ENCODE peak calls at places on chromosomes 4 and X, in six cellular contexts. U, R, G, Y, K and C are unnamed samples.

GRCh38 chrX:154002215-154002719 is 17.4 kb downstream of the IRAK1 start:
- DNase-seq in U (no peak), K (peak), G (no peak), Y (no peak), R (no peak), C (peak)

GRCh38 chr4:143335979-143336827 is 473 bp upstream of the GAB1 start:
- DNase-seq in Y (peak), R (peak), G (peak), K (peak), U (peak), C (peak)

GRCh38 chr4:13980317-13980716 is 352.8 kb upstream of the BOD1L1 start:
- DNase-seq in Y (no peak), K (peak), R (no peak), U (no peak), G (peak), C (no peak)

GRCh38 chr4:186249785-186250739 is 15.9 kb upstream of the F11 start:
- DNase-seq in U (no peak), R (no peak), K (peak), Y (no peak), G (no peak), C (no peak)

GRCh38 chrX:129359269-129359668 is 164.0 kb downstream of the SMARCA1 start:
- DNase-seq in G (no peak), Y (no peak), K (peak), R (no peak), U (peak), C (peak)

GRCh38 chr4:8908206-8908893 is 36.7 kb upstream of the HMX1 start:
- DNase-seq in U (peak), Y (peak), R (peak), G (no peak), K (no peak), C (no peak)

GRCh38 chr4:157014621-157015591 is 43.3 kb upstream of the PDGFC start:
- DNase-seq in U (no peak), Y (no peak), R (no peak), K (peak), G (peak), C (no peak)

GRCh38 chr4:110518889-110519490 is 43.0 kb downstream of the ENPEP start:
- DNase-seq in U (peak), G (no peak), R (peak), Y (no peak), K (peak), C (no peak)

GRCh38 chr4:41991916-41992767 is 1.8 kb downstream of the SLC30A9 start:
- DNase-seq in R (no peak), U (no peak), G (no peak), Y (no peak), K (peak), C (no peak)

GRCh38 chrX:76172325-76172887 is 456 bp upstream of the PBDC1 start:
- DNase-seq in U (no peak), K (no peak), Y (no peak), R (no peak), G (no peak), C (no peak)

GRCh38 chr4:119271361-119272085 is 50.4 kb downstream of the FABP2 start:
- DNase-seq in R (no peak), G (no peak), Y (no peak), U (no peak), K (no peak), C (no peak)

GRCh38 chr4:14415146-14415545 is 587.1 kb upstream of the CPEB2 start:
- DNase-seq in R (no peak), K (peak), Y (no peak), G (no peak), U (no peak), C (no peak)

GRCh38 chrX:23525531-23525930 is 141.8 kb upstream of the PRDX4 start:
- DNase-seq in Y (no peak), R (no peak), G (no peak), U (no peak), K (no peak), C (no peak)

GRCh38 chr4:86358176-86358701 is 1.6 kb downstream of the MAPK10 start:
- DNase-seq in K (peak), G (no peak), R (no peak), Y (no peak), U (no peak), C (no peak)

GRCh38 chr4:38856524-38857337 is at the start of gene TLR6:
- DNase-seq in R (peak), K (peak), G (no peak), Y (no peak), U (peak), C (peak)

GRCh38 chrX:27767387-27767786 is 40.4 kb upstream of the MAGEB10 start:
- DNase-seq in U (no peak), G (no peak), R (no peak), Y (no peak), K (peak), C (no peak)

GRCh38 chr4:175459571-175459970 is 352.5 kb downstream of the GPM6A start:
- DNase-seq in U (no peak), K (peak), Y (no peak), G (no peak), R (no peak), C (no peak)

GRCh38 chr4:82599336-82599735 is 37.5 kb upstream of the TMEM150C start:
- DNase-seq in U (peak), R (no peak), G (no peak), K (no peak), Y (no peak), C (no peak)

GRCh38 chr4:66062044-66062443 is 391.8 kb upstream of the EPHA5 start:
- DNase-seq in U (no peak), G (no peak), K (no peak), Y (no peak), R (no peak), C (no peak)

GRCh38 chrX:69369999-69370398 is 134.1 kb upstream of the NALF2 start:
- DNase-seq in Y (no peak), R (no peak), U (no peak), G (no peak), K (no peak), C (no peak)

GRCh38 chr4:156692016-156692415 is 279.6 kb downstream of the PDGFC start:
- DNase-seq in K (no peak), R (no peak), Y (no peak), U (no peak), G (no peak), C (no peak)

GRCh38 chrX:120380699-120381098 is 18.8 kb downstream of the ATP1B4 start:
- DNase-seq in K (no peak), G (no peak), R (no peak), U (peak), Y (no peak), C (no peak)

GRCh38 chr4:47837582-47838294 is at the start of gene CORIN:
- DNase-seq in G (no peak), K (no peak), R (peak), U (peak), Y (peak), C (no peak)

GRCh38 chrX:154750301-154751120 is at the start of gene GAB3:
- DNase-seq in R (peak), G (no peak), Y (no peak), K (peak), U (peak), C (no peak)

GRCh38 chr4:55125763-55126541 is 557 bp upstream of the KDR start:
- DNase-seq in R (no peak), K (no peak), G (no peak), U (no peak), Y (no peak), C (no peak)
- H3K4me3 ChIP-seq in R (peak), K (peak), G (peak), U (no peak), Y (peak), C (peak)

GRCh38 chr4:16864199-16864598 is 34.2 kb downstream of the LDB2 start:
- DNase-seq in K (peak), G (no peak), U (no peak), Y (no peak), R (no peak), C (no peak)
- H3K4me3 ChIP-seq in K (no peak), G (no peak), U (no peak), Y (no peak), R (no peak), C (no peak)

GRCh38 chr4:121150003-121150402 is 14.1 kb downstream of the TNIP3 start:
- DNase-seq in G (no peak), U (no peak), K (no peak), R (no peak), Y (no peak), C (no peak)

GRCh38 chr4:121156822-121157769 is 7.0 kb downstream of the TNIP3 start:
- DNase-seq in G (no peak), K (peak), U (peak), R (peak), Y (peak), C (peak)

GRCh38 chr4:121150486-121150885 is 13.6 kb downstream of the TNIP3 start:
- DNase-seq in R (no peak), K (no peak), Y (no peak), U (no peak), G (no peak), C (no peak)

GRCh38 chr4:121154103-121154515 is 10.0 kb downstream of the TNIP3 start:
- DNase-seq in K (no peak), Y (no peak), U (no peak), G (no peak), R (no peak), C (peak)

DNA sequence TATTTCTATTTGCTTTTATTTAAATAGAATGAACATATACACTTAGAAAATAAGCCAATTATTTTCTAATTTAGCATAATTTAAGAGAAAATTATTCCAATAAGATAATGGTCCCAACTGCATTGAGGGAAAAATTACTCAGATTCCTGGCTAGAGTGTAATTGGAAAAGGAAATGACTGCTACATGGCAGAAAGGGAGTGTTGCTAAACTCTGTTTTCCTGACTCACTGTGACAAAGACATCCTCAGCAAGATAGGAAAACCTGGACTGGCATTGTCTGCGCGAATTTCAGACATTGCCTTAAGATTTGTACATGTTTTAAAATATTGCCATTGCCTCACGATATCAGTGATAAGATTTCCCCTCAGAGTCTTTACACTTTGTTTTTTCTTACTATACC is 8.2 kb downstream of the TNIP3 start:
- DNase-seq in U (no peak), K (peak), Y (no peak), G (peak), R (no peak), C (no peak)
- H3K4me3 ChIP-seq in U (no peak), K (peak), Y (peak), G (peak), R (no peak), C (no peak)

GRCh38 chr4:73870260-73870659 is 1.1 kb downstream of the CXCL1 start:
- DNase-seq in U (no peak), K (no peak), Y (peak), G (no peak), R (no peak), C (no peak)
- H3K4me3 ChIP-seq in U (no peak), K (no peak), Y (peak), G (peak), R (no peak), C (no peak)

GRCh38 chrX:107684956-107685385 is 56.7 kb downstream of the PRPS1 start:
- DNase-seq in Y (peak), U (no peak), G (peak), K (no peak), R (peak), C (peak)

GRCh38 chrX:107683931-107684330 is 55.6 kb downstream of the PRPS1 start:
- DNase-seq in R (no peak), K (no peak), U (no peak), Y (no peak), G (no peak), C (no peak)

GRCh38 chrX:107686026-107686425 is 57.7 kb downstream of the PRPS1 start:
- DNase-seq in R (no peak), Y (no peak), G (no peak), K (no peak), U (no peak), C (no peak)

GRCh38 chrX:107686792-107687191 is 58.5 kb downstream of the PRPS1 start:
- DNase-seq in Y (no peak), R (no peak), U (no peak), G (no peak), K (peak), C (no peak)

GRCh38 chrX:107687445-107687844 is 59.1 kb downstream of the PRPS1 start:
- DNase-seq in U (no peak), Y (no peak), K (no peak), R (no peak), G (no peak), C (no peak)
- H3K4me3 ChIP-seq in U (no peak), Y (no peak), K (no peak), R (no peak), G (no peak), C (no peak)

DNA sequence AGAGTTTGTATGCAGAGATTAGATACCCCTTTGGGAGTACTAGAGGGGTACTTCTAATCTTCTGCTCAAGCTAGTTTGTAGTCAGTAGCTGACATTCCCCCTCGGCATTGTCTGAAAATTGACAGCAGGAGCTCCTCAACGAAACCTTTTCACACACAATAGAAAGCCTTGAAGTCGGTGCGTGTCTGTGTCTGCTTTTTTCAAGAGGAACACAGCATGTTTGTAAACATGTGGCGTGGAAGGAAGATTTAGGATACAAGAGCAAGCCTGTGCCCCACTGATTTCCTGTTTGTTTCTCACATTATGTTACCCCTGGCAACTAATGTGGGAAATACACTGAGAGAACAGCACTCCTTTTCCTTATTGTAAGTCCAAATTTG is 252.6 kb downstream of the ANKRD50 start:
- DNase-seq in K (no peak), G (peak), R (no peak), U (no peak), Y (no peak), C (no peak)
- H3K4me3 ChIP-seq in K (no peak), G (no peak), R (no peak), U (no peak), Y (no peak), C (no peak)

GRCh38 chr4:144338148-144338547 is 197.6 kb upstream of the GYPA start:
- DNase-seq in R (no peak), K (no peak), Y (no peak), U (no peak), G (no peak), C (peak)
- H3K4me3 ChIP-seq in R (no peak), K (no peak), Y (no peak), U (no peak), G (no peak), C (no peak)

GRCh38 chrX:55451125-55451524 is 802 bp upstream of the MAGEH1 start:
- DNase-seq in R (no peak), Y (no peak), K (no peak), G (no peak), U (no peak), C (no peak)
- H3K4me3 ChIP-seq in R (no peak), Y (peak), K (no peak), G (no peak), U (peak), C (no peak)